ENCODE peak calls at places on chromosome 12, in ten cellular contexts. L is CD4-positive, CD25-positive, alpha-beta regulatory T cell; C is esophagus squamous epithelium; G is GM23248; U is suprapubic skin; E is adrenal gland; J is fibroblast of lung; D is heart right ventricle; M is body of pancreas; P is left ventricle myocardium inferior. Z is an unnamed sample. For H3K36me3, the result is how much of the 10 kb centered on the place peaks cover.

GRCh38 chr12:95959107-95959506 is 16.0 kb downstream of the AMDHD1 start:
- DNase-seq in L (no peak), C (no peak), G (peak), U (no peak), E (no peak), J (peak), D (no peak), M (no peak), P (no peak), Z (peak)

GRCh38 chr12:95908573-95908972 is 33.8 kb downstream of the CCDC38 start:
- DNase-seq in L (no peak), C (no peak), G (peak), U (no peak), E (no peak), J (peak), D (no peak), M (no peak), P (no peak), Z (peak)

GRCh38 chr12:60257063-60257462 is 661.2 kb downstream of the SLC16A7 start:
- DNase-seq in L (no peak), C (no peak), G (peak), U (no peak), E (no peak), J (peak), D (no peak), M (no peak), P (no peak), Z (peak)

GRCh38 chr12:56995930-56996496 is 10.3 kb downstream of the ZBTB39 start:
- DNase-seq in L (no peak), C (no peak), G (no peak), U (no peak), E (no peak), J (no peak), D (no peak), M (no peak), P (no peak), Z (no peak)

GRCh38 chr12:42756841-42757661 is 167.5 kb upstream of the PRICKLE1 start:
- DNase-seq in L (no peak), C (no peak), G (peak), U (no peak), E (no peak), J (peak), D (no peak), M (peak), P (no peak), Z (peak)

GRCh38 chr12:3225154-3225795 is 148.1 kb downstream of the TSPAN9 start:
- DNase-seq in L (no peak), C (no peak), G (peak), U (no peak), E (no peak), J (peak), D (no peak), M (no peak), P (no peak), Z (no peak)

GRCh38 chr12:54156578-54156977 is 32.2 kb downstream of the SMUG1 start:
- DNase-seq in L (no peak), C (no peak), G (no peak), U (no peak), E (no peak), J (no peak), D (no peak), M (no peak), P (no peak), Z (no peak)

GRCh38 chr12:55720894-55721444 is 776 bp downstream of the RDH5 start:
- DNase-seq in L (no peak), C (no peak), G (peak), U (no peak), E (peak), J (peak), D (no peak), M (peak), P (peak), Z (peak)

GRCh38 chr12:21818627-21819026 is 44.1 kb upstream of the KCNJ8 start:
- DNase-seq in L (no peak), C (no peak), G (peak), U (no peak), E (no peak), J (peak), D (no peak), M (no peak), P (no peak), Z (no peak)

GRCh38 chr12:109760031-109760929 is 46.7 kb downstream of the FAM222A start:
- DNase-seq in L (no peak), C (no peak), G (no peak), U (peak), E (peak), J (no peak), D (peak), M (peak), P (peak), Z (no peak)

GRCh38 chr12:34402228-34402898 is 380.1 kb downstream of the ALG10 start:
- DNase-seq in L (no peak), C (no peak), G (no peak), U (peak), E (no peak), J (no peak), D (peak), M (peak), P (peak), Z (no peak)

GRCh38 chr12:121915841-121916321 is 2.5 kb upstream of the CFAP251 start:
- DNase-seq in L (no peak), C (no peak), G (no peak), U (no peak), E (no peak), J (no peak), D (no peak), M (no peak), P (no peak), Z (no peak)

GRCh38 chr12:70756791-70757190 is 119.6 kb upstream of the PTPRB start:
- DNase-seq in L (no peak), C (no peak), G (no peak), U (no peak), E (no peak), J (no peak), D (no peak), M (no peak), P (no peak), Z (peak)

GRCh38 chr12:121181181-121181580 is 28.7 kb upstream of the P2RX4 start:
- DNase-seq in L (no peak), C (no peak), G (peak), U (no peak), E (no peak), J (peak), D (no peak), M (no peak), P (no peak), Z (no peak)

GRCh38 chr12:89544730-89545184 is 18.9 kb upstream of the POC1B start:
- DNase-seq in L (no peak), C (no peak), G (peak), U (no peak), E (peak), J (peak), D (peak), M (peak), P (peak), Z (no peak)

GRCh38 chr12:125650587-125650986 is 585.4 kb downstream of the AACS start:
- DNase-seq in L (no peak), C (no peak), G (no peak), U (no peak), E (no peak), J (no peak), D (no peak), M (no peak), P (no peak), Z (no peak)

GRCh38 chr12:84497819-84498218 is 414.8 kb downstream of the SLC6A15 start:
- DNase-seq in L (no peak), C (no peak), G (peak), U (no peak), E (peak), J (peak), D (no peak), M (peak), P (no peak), Z (peak)

GRCh38 chr12:48296586-48297396 is 53.9 kb downstream of the ZNF641 start:
- DNase-seq in L (no peak), C (no peak), G (peak), U (peak), E (peak), J (peak), D (peak), M (peak), P (peak), Z (peak)

GRCh38 chr12:14850929-14851663 is 7.8 kb upstream of the ART4 start:
- DNase-seq in L (no peak), C (no peak), G (no peak), U (no peak), E (no peak), J (no peak), D (no peak), M (no peak), P (no peak), Z (no peak)

GRCh38 chr12:92673756-92674155 is 29.0 kb upstream of the PLEKHG7 start:
- DNase-seq in L (no peak), C (no peak), G (no peak), U (no peak), E (no peak), J (no peak), D (no peak), M (no peak), P (no peak), Z (no peak)

GRCh38 chr12:132150780-132151144 is 6.5 kb downstream of the NOC4L start:
- DNase-seq in L (no peak), C (no peak), G (no peak), U (no peak), E (peak), J (no peak), D (no peak), M (no peak), P (no peak), Z (no peak)

GRCh38 chr12:124032265-124032886 is 59.4 kb downstream of the ZNF664 start:
- DNase-seq in L (no peak), C (no peak), G (peak), U (no peak), E (peak), J (peak), D (peak), M (peak), P (no peak), Z (peak)

GRCh38 chr12:63949902-63950301 is 105.4 kb downstream of the SRGAP1 start:
- DNase-seq in L (no peak), C (no peak), G (no peak), U (no peak), E (no peak), J (peak), D (peak), M (peak), P (no peak), Z (no peak)
- H3K27ac ChIP-seq in L (no peak), C (no peak), G (no peak), U (peak), E (peak), J (no peak), D (no peak), M (no peak), P (peak), Z (no peak)

DNA sequence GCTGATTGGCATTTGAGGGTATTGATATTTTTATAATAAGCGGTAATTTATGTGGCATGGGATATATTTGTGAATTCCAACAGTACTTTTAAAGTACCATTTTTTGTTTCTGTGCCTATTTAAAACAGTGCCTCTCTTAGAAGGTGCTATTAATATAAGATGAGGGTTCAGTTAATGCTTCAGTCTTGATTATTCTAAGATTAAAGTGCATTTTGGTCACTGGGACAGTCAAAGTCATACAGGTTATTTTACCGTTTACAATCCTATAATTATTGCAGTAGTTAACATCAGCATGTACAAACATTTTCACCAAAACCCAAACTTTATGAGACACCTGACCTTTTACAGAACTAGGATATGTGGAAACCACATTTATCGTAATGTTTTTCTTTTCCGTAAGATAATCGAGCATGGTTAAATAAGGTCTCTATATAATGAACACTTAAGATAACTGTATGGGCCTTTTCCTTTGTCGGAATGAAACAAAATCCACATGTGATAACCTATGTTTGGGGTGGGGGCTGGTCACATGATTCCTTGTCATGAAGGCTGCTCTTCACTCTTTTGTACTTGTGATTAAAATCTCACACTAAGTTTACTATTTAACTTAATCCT is 37.7 kb upstream of the DNM1L start:
- DNase-seq in L (no peak), C (no peak), G (no peak), U (no peak), E (no peak), J (no peak), D (no peak), M (no peak), P (no peak), Z (no peak)
- H3K36me3 ChIP-seq in L (under half), C (under half), G (under half), U (half or more), E (under half), J (under half), D (under half), M (under half), P (half or more), Z (under half)

GRCh38 chr12:75646329-75646940 is 135.0 kb upstream of the KRR1 start:
- DNase-seq in L (no peak), C (no peak), G (no peak), U (no peak), E (no peak), J (no peak), D (peak), M (no peak), P (no peak), Z (no peak)
- H3K27ac ChIP-seq in L (no peak), C (no peak), G (no peak), U (no peak), E (no peak), J (no peak), D (peak), M (no peak), P (no peak), Z (no peak)

DNA sequence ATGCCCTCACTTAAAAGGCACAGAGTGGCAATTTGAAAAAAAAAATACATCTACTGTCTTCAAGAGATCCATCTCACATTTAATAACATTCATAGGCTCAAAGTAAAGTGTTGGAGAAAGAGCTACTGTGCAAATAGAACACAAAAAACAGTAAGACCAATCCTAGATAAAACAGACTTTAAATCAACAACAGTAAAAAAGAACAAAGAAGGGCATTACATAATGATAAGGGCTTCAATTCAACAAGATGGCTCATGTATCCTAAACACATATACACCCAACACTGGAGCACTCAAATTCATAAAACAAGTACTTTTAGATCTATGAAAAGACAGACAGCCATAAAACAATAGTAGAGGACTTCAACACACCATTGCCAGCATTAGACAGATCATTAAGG is 93.6 kb upstream of the PCED1B start:
- DNase-seq in L (no peak), C (no peak), G (no peak), U (no peak), E (no peak), J (no peak), D (no peak), M (no peak), P (no peak), Z (no peak)
- H3K36me3 ChIP-seq in L (under half), C (under half), G (under half), U (under half), E (under half), J (under half), D (under half), M (under half), P (under half), Z (under half)

DNA sequence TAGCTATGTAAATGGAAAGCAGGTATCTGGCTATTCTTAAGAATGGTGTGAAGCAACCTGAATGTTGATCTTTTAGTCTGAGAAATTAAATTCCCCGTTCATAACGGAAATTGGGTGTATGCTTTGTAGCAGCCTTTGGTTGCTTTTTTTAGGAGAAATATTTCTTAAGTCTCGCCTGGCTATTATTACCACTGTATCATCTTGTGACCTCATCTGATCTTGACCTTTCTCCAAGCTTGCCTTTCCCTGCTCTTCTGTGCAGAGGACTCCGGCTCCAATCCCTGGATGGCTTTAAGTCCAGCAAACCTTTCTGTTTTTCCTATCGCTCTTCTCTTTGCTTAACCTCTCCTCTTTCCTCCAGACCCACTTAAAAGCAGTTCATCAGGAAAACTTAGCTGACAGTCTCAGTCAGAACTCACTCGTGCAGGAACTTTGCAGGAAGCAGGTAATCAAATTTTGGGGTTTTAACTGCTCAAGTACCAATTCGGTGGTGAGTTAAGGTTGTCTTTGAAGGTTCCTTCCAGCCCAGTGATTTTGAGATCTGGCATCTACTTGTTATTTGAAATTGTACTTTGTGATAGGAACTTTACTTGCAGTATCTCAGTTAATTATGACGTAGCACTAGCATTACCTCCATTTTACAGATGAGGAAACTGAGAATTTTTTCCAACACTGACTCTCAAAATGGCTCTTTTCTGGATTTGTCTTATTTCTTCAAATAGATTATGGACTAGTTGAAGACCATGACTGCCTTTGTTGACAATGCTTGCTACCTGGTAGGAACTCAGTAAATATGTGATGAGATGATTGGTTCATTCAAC is 14.1 kb downstream of the PPFIBP1 start:
- DNase-seq in L (no peak), C (no peak), G (peak), U (no peak), E (no peak), J (no peak), D (no peak), M (no peak), P (no peak), Z (no peak)
- H3K27ac ChIP-seq in L (no peak), C (no peak), G (peak), U (no peak), E (peak), J (peak), D (peak), M (no peak), P (peak), Z (no peak)

GRCh38 chr12:6332459-6332858 is 9.4 kb downstream of the TNFRSF1A start:
- DNase-seq in L (no peak), C (no peak), G (peak), U (no peak), E (no peak), J (peak), D (no peak), M (no peak), P (no peak), Z (peak)
- H3K36me3 ChIP-seq in L (half or more), C (half or more), G (half or more), U (half or more), E (half or more), J (half or more), D (half or more), M (under half), P (half or more), Z (under half)

DNA sequence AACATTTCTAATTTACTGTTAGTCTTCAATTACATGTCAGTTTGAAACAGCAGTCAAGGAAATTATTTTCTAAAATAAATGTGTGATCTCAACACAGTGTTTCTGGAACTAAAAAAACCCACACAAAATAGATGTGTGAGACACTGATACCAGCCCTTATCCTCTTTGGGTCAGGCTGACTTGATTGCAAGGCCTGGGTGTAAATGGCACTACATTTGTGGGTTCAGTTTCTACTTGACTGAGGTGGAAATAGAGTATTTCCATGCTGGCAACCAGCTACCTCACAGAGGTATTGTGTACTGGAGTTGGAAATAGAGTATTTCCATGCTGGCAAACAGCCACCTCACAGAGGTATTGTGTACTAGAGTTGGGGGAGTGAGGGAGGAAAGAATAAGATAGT is 10.9 kb upstream of the LYZ start:
- DNase-seq in L (no peak), C (no peak), G (no peak), U (no peak), E (no peak), J (no peak), D (no peak), M (no peak), P (no peak), Z (no peak)
- H3K27ac ChIP-seq in L (no peak), C (no peak), G (no peak), U (no peak), E (no peak), J (no peak), D (no peak), M (no peak), P (no peak), Z (no peak)

Z was measured in PC-3.